ENCODE peak calls at places on chromosomes 1 and 21, in four cellular contexts. A is NCI-H1436 treated with DMSO at 0.1 percent for 48 hours; C is PC-3; Z is activated CD4-positive, alpha-beta T cell treated with anti-CD3 and anti-CD28 coated beads, Interleukin-2, amount 50 U/mL, for 4 hours. H is an unnamed sample.

GRCh38 chr1:9421533-9421873 is 117.8 kb upstream of the SLC25A33 start:
- DNase-seq in Z (no peak), C (no peak), A (no peak), H (no peak)

GRCh38 chr1:203692565-203693470 is 66.2 kb downstream of the ATP2B4 start:
- DNase-seq in C (peak), A (no peak), Z (no peak), H (no peak)

GRCh38 chr1:228085287-228085926 is 2.9 kb downstream of the ARF1 start:
- DNase-seq in Z (no peak), A (no peak), C (peak), H (no peak)

GRCh38 chr1:242449211-242449610 is 75.3 kb downstream of the PLD5 start:
- DNase-seq in A (peak), Z (no peak), C (no peak), H (no peak)

GRCh38 chr1:50279622-50280320 is 143.5 kb downstream of the DMRTA2 start:
- DNase-seq in A (no peak), Z (no peak), C (peak), H (peak)

GRCh38 chr1:223731076-223731770 is 18.9 kb downstream of the CAPN2 start:
- DNase-seq in A (no peak), C (peak), Z (no peak), H (no peak)

GRCh38 chr1:24955161-24955560 is 25.1 kb upstream of the RUNX3 start:
- DNase-seq in C (peak), A (no peak), Z (peak), H (no peak)

GRCh38 chr1:1777950-1778826 is at the start of gene NADK:
- DNase-seq in C (peak), Z (peak), A (no peak), H (no peak)

GRCh38 chr1:110421159-110421777 is 13.8 kb upstream of the LAMTOR5 start:
- DNase-seq in Z (no peak), A (no peak), C (peak), H (no peak)

GRCh38 chr1:67748630-67749029 is 63.6 kb downstream of the GADD45A start:
- DNase-seq in A (no peak), C (peak), Z (no peak), H (no peak)

GRCh38 chr1:76055987-76056386 is 18.6 kb upstream of the ST6GALNAC3 start:
- DNase-seq in Z (no peak), C (no peak), A (no peak), H (peak)

GRCh38 chr1:156012051-156012817 is 8.5 kb downstream of the SSR2 start:
- DNase-seq in A (no peak), Z (no peak), C (no peak), H (no peak)

GRCh38 chr1:14597343-14598006 is 1.0 kb upstream of the KAZN start:
- DNase-seq in Z (no peak), A (no peak), C (no peak), H (peak)

GRCh38 chr21:45147473-45148315 is 73.3 kb downstream of the ADARB1 start:
- DNase-seq in C (no peak), Z (no peak), A (no peak), H (no peak)

GRCh38 chr1:33089457-33089856 is 8.5 kb downstream of the AZIN2 start:
- DNase-seq in C (no peak), Z (no peak), A (no peak), H (no peak)

GRCh38 chr1:243280571-243281129 is 24.8 kb downstream of the SDCCAG8 start:
- DNase-seq in Z (no peak), A (no peak), C (no peak), H (no peak)

GRCh38 chr1:77303387-77303786 is 21.6 kb downstream of the AK5 start:
- DNase-seq in Z (no peak), C (no peak), A (no peak), H (no peak)

GRCh38 chr1:31198150-31198549 is 41.5 kb downstream of the NKAIN1 start:
- DNase-seq in C (no peak), Z (no peak), A (no peak), H (no peak)

GRCh38 chr1:118325545-118326225 is 140.7 kb upstream of the SPAG17 start:
- DNase-seq in Z (no peak), C (peak), A (no peak), H (no peak)

GRCh38 chr1:72051538-72051937 is 230.8 kb downstream of the NEGR1 start:
- DNase-seq in C (peak), Z (no peak), A (no peak), H (no peak)

GRCh38 chr1:86429830-86430229 is 5.9 kb downstream of the CLCA2 start:
- DNase-seq in A (no peak), C (peak), Z (no peak), H (no peak)

GRCh38 chr1:147598631-147599361 is 57.5 kb downstream of the BCL9 start:
- DNase-seq in C (no peak), A (no peak), Z (peak), H (no peak)

GRCh38 chr1:227316941-227317540 is 1.3 kb downstream of the CDC42BPA start:
- DNase-seq in Z (no peak), C (peak), A (no peak), H (no peak)

GRCh38 chr1:84907095-84907827 is 14.3 kb upstream of the LPAR3 start:
- DNase-seq in C (peak), A (no peak), Z (no peak), H (no peak)

GRCh38 chr1:106755682-106756406 is 300.6 kb upstream of the PRMT6 start:
- DNase-seq in Z (no peak), C (peak), A (no peak), H (no peak)

GRCh38 chr1:171062902-171063301 is 27.8 kb upstream of the FMO3 start:
- DNase-seq in C (no peak), A (no peak), Z (no peak), H (no peak)

GRCh38 chr1:95406279-95406678 is 172.3 kb downstream of the RWDD3 start:
- DNase-seq in A (no peak), Z (no peak), C (no peak), H (no peak)

GRCh38 chr1:43566382-43567035 is 35.8 kb downstream of the PTPRF start:
- DNase-seq in Z (no peak), A (no peak), C (no peak), H (no peak)

GRCh38 chr1:226640288-226640687 is 91.7 kb downstream of the STUM start:
- DNase-seq in C (no peak), Z (no peak), A (no peak), H (no peak)

GRCh38 chr1:238898856-238899255 is 487.5 kb upstream of the CHRM3 start:
- DNase-seq in A (no peak), C (peak), Z (no peak), H (no peak)

GRCh38 chr1:229757226-229757625 is 131.2 kb downstream of the URB2 start:
- DNase-seq in A (no peak), C (peak), Z (no peak), H (no peak)

H was measured in H9.